ENCODE peak calls at places on chromosomes 16 and 17, in five cellular contexts. X is T-helper 17 cell, C is HCT116, A is DMS53, Q is Calu3. E is an unnamed sample.

GRCh38 chr17:30788918-30789317 is 35.6 kb downstream of the CRLF3 start:
- DNase-seq in C (no peak), Q (no peak), A (no peak), X (no peak), E (no peak)

GRCh38 chr17:82160081-82160480 is 52.6 kb downstream of the CCDC57 start:
- DNase-seq in X (no peak), A (peak), C (peak), Q (no peak), E (no peak)

GRCh38 chr17:64420143-64420670 is 28.7 kb upstream of the MILR1 start:
- DNase-seq in C (peak), Q (peak), A (peak), X (no peak), E (peak)

GRCh38 chr16:50059669-50060068 is 6.1 kb upstream of the HEATR3 start:
- DNase-seq in X (no peak), A (no peak), Q (no peak), C (no peak), E (no peak)

GRCh38 chr17:78890111-78890897 is 12.7 kb downstream of the CEP295NL start:
- DNase-seq in X (no peak), C (no peak), Q (no peak), A (no peak), E (no peak)

GRCh38 chr16:89466920-89467319 is 23.4 kb downstream of the ANKRD11 start:
- DNase-seq in A (no peak), Q (no peak), C (no peak), X (no peak), E (no peak)

GRCh38 chr17:14302421-14303099 is 1.7 kb downstream of the HS3ST3B1 start:
- DNase-seq in Q (peak), C (peak), X (peak), A (no peak), E (peak)

GRCh38 chr16:14070555-14070876 is 603 bp upstream of the MRTFB start:
- DNase-seq in A (peak), X (no peak), Q (no peak), C (no peak), E (no peak)

GRCh38 chr16:84933774-84934571 is 77.4 kb downstream of the ZDHHC7 start:
- DNase-seq in C (no peak), A (no peak), X (no peak), Q (no peak), E (no peak)

GRCh38 chr16:81451753-81452680 is 7.4 kb downstream of the CMIP start:
- DNase-seq in X (no peak), Q (no peak), C (no peak), A (no peak), E (peak)

GRCh38 chr17:73430848-73431247 is 119.0 kb upstream of the CDC42EP4 start:
- DNase-seq in C (no peak), X (no peak), A (peak), Q (no peak), E (no peak)

GRCh38 chr17:17141860-17142552 is 64.1 kb downstream of the PLD6 start:
- DNase-seq in C (no peak), Q (no peak), A (peak), X (peak), E (peak)

GRCh38 chr17:82324566-82325285 is 7.3 kb upstream of the CD7 start:
- DNase-seq in A (peak), Q (no peak), C (no peak), X (no peak), E (no peak)

GRCh38 chr16:31700200-31700529 is 172.5 kb downstream of the AHSP start:
- DNase-seq in C (peak), X (no peak), Q (no peak), A (peak), E (no peak)

GRCh38 chr17:36937001-36937960 is at the start of gene LHX1:
- DNase-seq in X (no peak), A (peak), C (no peak), Q (no peak), E (no peak)

GRCh38 chr17:19295478-19296200 is 58.5 kb downstream of the EPN2 start:
- DNase-seq in Q (no peak), A (no peak), X (no peak), C (no peak), E (no peak)

GRCh38 chr16:11852092-11852809 is 909 bp upstream of the RSL1D1 start:
- DNase-seq in X (no peak), C (no peak), Q (peak), A (peak), E (peak)

GRCh38 chr17:44997733-44998520 is 29.8 kb upstream of the C1QL1 start:
- DNase-seq in A (no peak), X (no peak), Q (no peak), C (no peak), E (peak)

GRCh38 chr17:36888236-36888957 is 48.9 kb upstream of the LHX1 start:
- DNase-seq in Q (no peak), C (no peak), A (no peak), X (no peak), E (no peak)

GRCh38 chr17:50565559-50566350 is 5.2 kb downstream of the CACNA1G start:
- DNase-seq in C (no peak), A (peak), Q (no peak), X (no peak), E (no peak)

GRCh38 chr16:19027416-19027815 is 40.0 kb upstream of the COQ7 start:
- DNase-seq in A (no peak), Q (no peak), X (no peak), C (no peak), E (no peak)

GRCh38 chr16:2981177-2981898 is 1.1 kb upstream of the PKMYT1 start:
- DNase-seq in A (no peak), Q (no peak), C (no peak), X (no peak), E (no peak)

GRCh38 chr17:32100971-32101631 is 41.2 kb upstream of the RHOT1 start:
- DNase-seq in Q (peak), X (no peak), A (peak), C (no peak), E (no peak)

GRCh38 chr17:19812407-19812806 is 55.3 kb downstream of the ULK2 start:
- DNase-seq in Q (no peak), X (no peak), C (no peak), A (peak), E (peak)

GRCh38 chr17:10058924-10059683 is 139.3 kb downstream of the GAS7 start:
- DNase-seq in X (no peak), C (no peak), A (no peak), Q (no peak), E (no peak)

GRCh38 chr17:6818938-6819337 is 12.6 kb downstream of the TEKT1 start:
- DNase-seq in Q (no peak), C (no peak), A (no peak), X (no peak), E (no peak)

E was measured in hepatocyte.